ENCODE peak calls at places on chromosomes 12 and 14, in ten cellular contexts. O, B, E, N, S, V, G, A, X and P are unnamed samples.

GRCh38 chr14:75333523-75334190 is 55.0 kb downstream of the FOS start:
- DNase-seq in G (no peak), A (no peak), X (no peak), O (no peak), E (no peak), B (no peak), N (no peak), S (no peak), V (no peak), P (no peak)

GRCh38 chr12:1881301-1881700 is 37.2 kb downstream of the CACNA2D4 start:
- DNase-seq in V (no peak), E (no peak), X (no peak), B (no peak), A (no peak), O (no peak), S (no peak), N (no peak), G (no peak), P (no peak)

GRCh38 chr12:38149395-38150073 is 167.0 kb upstream of the ALG10B start:
- DNase-seq in B (no peak), S (no peak), A (no peak), N (no peak), G (no peak), X (no peak), V (peak), E (no peak), O (no peak), P (no peak)

GRCh38 chr14:101118746-101119610 is 215.5 kb upstream of the RTL1 start:
- DNase-seq in O (no peak), B (peak), E (no peak), N (no peak), S (no peak), X (no peak), V (no peak), A (no peak), G (peak), P (no peak)

GRCh38 chr12:46483572-46484395 is 111.2 kb upstream of the SLC38A2 start:
- DNase-seq in E (peak), N (no peak), G (no peak), B (no peak), O (no peak), X (no peak), V (no peak), S (peak), A (peak), P (no peak)

GRCh38 chr12:25689996-25690501 is 137.0 kb upstream of the LMNTD1 start:
- DNase-seq in B (no peak), N (peak), X (no peak), E (no peak), A (no peak), O (peak), G (peak), V (peak), S (peak), P (no peak)

GRCh38 chr12:28378749-28379148 is 188.5 kb downstream of the CCDC91 start:
- DNase-seq in S (peak), G (no peak), N (peak), V (no peak), O (peak), A (peak), X (no peak), B (no peak), E (no peak), P (peak)

GRCh38 chr12:32264995-32265394 is 134.4 kb upstream of the FGD4 start:
- DNase-seq in O (no peak), S (peak), X (no peak), N (no peak), B (no peak), E (no peak), G (no peak), A (no peak), V (no peak), P (peak)

GRCh38 chr12:123905319-123905925 is 67.2 kb downstream of the CCDC92 start:
- DNase-seq in A (peak), E (peak), S (peak), V (peak), O (peak), X (peak), B (no peak), N (peak), G (no peak), P (peak)

DNA sequence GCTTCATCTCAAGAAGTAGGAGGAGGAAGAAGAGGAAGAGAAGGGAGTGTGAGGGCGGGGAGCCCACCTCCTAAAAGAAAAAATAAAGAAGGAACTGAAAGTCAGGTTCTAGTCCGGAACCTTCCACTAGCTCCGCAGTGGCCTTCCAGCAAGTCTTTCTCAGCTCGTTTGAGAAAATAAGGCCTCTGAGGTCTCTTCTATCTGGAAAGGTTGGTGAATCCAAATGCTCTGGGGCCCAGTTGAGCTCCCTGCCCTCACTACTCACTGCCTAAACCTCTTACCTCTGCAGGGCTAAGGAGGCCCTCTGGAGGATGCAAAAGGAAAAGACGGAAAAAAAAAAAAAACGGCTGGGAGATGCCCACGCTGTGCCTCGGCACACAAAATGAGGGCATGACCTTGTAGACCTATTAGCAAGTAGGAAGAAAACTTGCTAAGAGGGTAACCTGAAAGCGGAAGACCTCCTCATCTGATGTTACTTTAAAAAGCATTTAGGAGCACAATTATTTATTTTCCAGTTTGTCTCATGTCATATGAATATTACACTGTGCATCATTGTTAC is 35.9 kb downstream of the FBLN5 start:
- DNase-seq in E (peak), X (peak), G (no peak), N (no peak), O (peak), B (no peak), V (peak), S (peak), A (peak), P (no peak)
- TF ChIP-seq CTCF in E (peak), X (peak), G (peak), N (peak), O (peak), B (no peak), V (no peak), S (peak), A (peak), P (peak)

DNA sequence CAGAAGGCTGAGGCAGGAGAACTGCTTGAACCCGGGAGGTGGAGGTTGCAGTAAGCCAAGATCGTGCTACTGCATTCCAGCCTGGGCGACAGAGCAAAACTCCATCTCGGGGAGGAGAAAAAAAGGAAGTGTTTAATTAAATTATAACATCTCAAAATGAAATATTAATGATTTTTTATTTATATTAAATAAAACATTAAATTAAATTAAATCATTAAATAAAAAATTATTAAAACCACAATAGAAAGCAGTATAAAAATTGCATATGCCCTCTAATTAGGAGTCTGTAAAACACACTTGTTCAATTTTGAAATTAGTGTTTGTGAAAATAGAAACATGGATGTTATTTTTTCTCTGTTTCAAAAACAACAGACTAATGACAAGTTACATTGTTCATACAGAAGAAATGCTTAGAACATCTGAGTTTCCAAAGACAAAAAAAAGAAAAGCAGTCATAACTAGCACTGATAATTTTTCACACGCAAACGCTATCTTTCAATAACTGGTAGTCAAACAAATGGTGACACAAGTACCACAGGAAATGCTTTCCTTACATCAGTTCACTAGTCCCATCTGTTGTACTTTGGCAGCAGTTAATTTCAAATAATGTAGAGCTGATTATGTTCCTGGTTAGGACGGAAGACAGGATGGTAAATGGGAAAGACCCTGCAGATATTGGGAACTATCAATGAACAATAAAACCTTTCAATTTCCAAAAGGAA is 54.9 kb downstream of the HECTD4 start:
- DNase-seq in A (no peak), O (no peak), V (no peak), B (no peak), N (no peak), E (no peak), S (peak), X (no peak), G (no peak), P (no peak)
- TF ChIP-seq CTCF in A (no peak), O (no peak), V (no peak), B (no peak), N (no peak), E (no peak), S (no peak), X (no peak), G (no peak), P (no peak)

DNA sequence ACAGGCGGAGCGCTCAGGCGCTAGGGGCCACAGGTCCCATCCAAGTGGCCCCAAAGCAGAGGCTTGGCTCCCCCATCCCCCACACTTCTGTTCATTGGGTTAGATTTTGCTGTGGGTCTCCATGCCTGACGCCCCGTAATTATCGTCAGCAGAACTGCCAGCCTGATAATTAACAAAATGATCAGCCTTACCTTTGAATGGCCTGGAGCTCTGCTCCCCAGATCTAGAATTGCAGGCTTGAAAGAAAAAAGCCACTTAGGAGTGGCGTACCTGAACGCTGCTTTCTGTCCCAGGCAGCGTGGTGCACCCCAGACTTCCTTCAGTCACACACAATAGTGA is 28.7 kb upstream of the LRP1-AS start:
- DNase-seq in B (no peak), E (no peak), V (no peak), N (no peak), A (no peak), S (no peak), X (no peak), O (no peak), G (no peak), P (no peak)
- TF ChIP-seq CTCF in B (no peak), E (no peak), V (no peak), N (no peak), A (no peak), S (no peak), X (no peak), O (no peak), G (no peak), P (no peak)

GRCh38 chr12:130041983-130042812 is 120.1 kb upstream of the FZD10 start:
- DNase-seq in B (peak), O (no peak), G (no peak), N (no peak), S (no peak), E (peak), X (peak), V (peak), A (no peak), P (no peak)
- TF ChIP-seq CTCF in B (peak), O (peak), G (peak), N (no peak), S (no peak), E (peak), X (peak), V (peak), A (peak), P (no peak)

DNA sequence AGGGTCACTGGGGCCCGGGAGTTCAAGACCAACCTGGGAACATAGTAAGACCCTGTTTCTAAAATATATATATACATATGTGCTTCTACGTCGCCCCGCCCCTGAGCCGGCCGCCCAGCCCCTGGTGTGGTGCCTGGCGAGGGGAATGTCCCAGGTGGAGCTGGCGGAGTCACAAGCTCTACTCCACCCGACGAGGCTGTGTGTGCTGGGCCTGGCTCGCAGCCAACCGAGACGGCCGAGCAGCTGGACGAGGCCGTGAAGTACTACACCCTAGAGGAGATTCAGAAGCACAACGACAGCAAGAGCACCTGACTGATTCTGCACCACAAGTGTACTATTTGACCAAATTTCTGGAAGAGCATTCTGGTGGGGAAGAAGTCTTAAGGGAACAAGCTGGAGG is 22.1 kb upstream of the ITPK1 start:
- DNase-seq in V (peak), G (peak), N (no peak), O (no peak), S (peak), E (no peak), X (no peak), B (peak), A (no peak), P (no peak)
- TF ChIP-seq CTCF in V (no peak), G (no peak), N (no peak), O (no peak), S (peak), E (no peak), X (no peak), B (no peak), A (no peak), P (no peak)

GRCh38 chr14:93619176-93619793 is 169.0 kb downstream of the PRIMA1 start:
- DNase-seq in X (peak), B (peak), E (peak), V (peak), O (peak), N (peak), A (peak), G (peak), S (peak), P (peak)
- TF ChIP-seq CTCF in X (peak), B (peak), E (peak), V (no peak), O (peak), N (peak), A (peak), G (peak), S (peak), P (peak)